ENCODE peak calls at places on chromosomes 16 and 17, in nine cellular contexts. One of them, this sample, is unnamed. For H3K36me3, the result is how much of the 10 kb centered on the place peaks cover.

GRCh38 chr17:11300738-11301137 is 59.7 kb downstream of the SHISA6 start:
- DNase-seq in Caco-2: no peak
- DNase-seq in CD4-positive, CD25-positive, alpha-beta regulatory T cell: no peak
- DNase-seq in PC-9: no peak
- DNase-seq in lower lobe of right lung: no peak
- DNase-seq in CD8-positive, alpha-beta memory T cell: no peak
- DNase-seq in RWPE2: no peak
- DNase-seq in psoas muscle: no peak
- DNase-seq in hepatocyte: no peak
- DNase-seq in this sample: no peak

GRCh38 chr17:60939318-60939717 is 261.7 kb downstream of the BCAS3 start:
- DNase-seq in Caco-2: no peak
- DNase-seq in CD4-positive, CD25-positive, alpha-beta regulatory T cell: no peak
- DNase-seq in PC-9: no peak
- DNase-seq in lower lobe of right lung: no peak
- DNase-seq in CD8-positive, alpha-beta memory T cell: no peak
- DNase-seq in RWPE2: no peak
- DNase-seq in psoas muscle: no peak
- DNase-seq in hepatocyte: no peak
- DNase-seq in this sample: no peak

GRCh38 chr17:67456889-67457288 is 79.8 kb downstream of the PITPNC1 start:
- DNase-seq in Caco-2: peak
- DNase-seq in CD4-positive, CD25-positive, alpha-beta regulatory T cell: no peak
- DNase-seq in PC-9: no peak
- DNase-seq in lower lobe of right lung: no peak
- DNase-seq in CD8-positive, alpha-beta memory T cell: no peak
- DNase-seq in RWPE2: no peak
- DNase-seq in psoas muscle: no peak
- DNase-seq in hepatocyte: no peak
- DNase-seq in this sample: no peak

GRCh38 chr16:86297391-86297790 is 212.9 kb upstream of the FOXF1 start:
- DNase-seq in Caco-2: no peak
- DNase-seq in CD4-positive, CD25-positive, alpha-beta regulatory T cell: no peak
- DNase-seq in PC-9: no peak
- DNase-seq in lower lobe of right lung: no peak
- DNase-seq in CD8-positive, alpha-beta memory T cell: no peak
- DNase-seq in RWPE2: peak
- DNase-seq in psoas muscle: no peak
- DNase-seq in hepatocyte: no peak
- DNase-seq in this sample: no peak

GRCh38 chr16:17232487-17232886 is 238.3 kb downstream of the XYLT1 start:
- DNase-seq in Caco-2: no peak
- DNase-seq in CD4-positive, CD25-positive, alpha-beta regulatory T cell: no peak
- DNase-seq in PC-9: no peak
- DNase-seq in lower lobe of right lung: no peak
- DNase-seq in CD8-positive, alpha-beta memory T cell: no peak
- DNase-seq in RWPE2: no peak
- DNase-seq in psoas muscle: no peak
- DNase-seq in hepatocyte: no peak
- DNase-seq in this sample: no peak

GRCh38 chr16:54118846-54119245 is 167.7 kb downstream of the IRX3 start:
- DNase-seq in Caco-2: no peak
- DNase-seq in CD4-positive, CD25-positive, alpha-beta regulatory T cell: no peak
- DNase-seq in PC-9: no peak
- DNase-seq in lower lobe of right lung: no peak
- DNase-seq in CD8-positive, alpha-beta memory T cell: no peak
- DNase-seq in RWPE2: no peak
- DNase-seq in psoas muscle: no peak
- DNase-seq in hepatocyte: no peak
- DNase-seq in this sample: no peak

GRCh38 chr16:86664518-86665318 is 86.4 kb downstream of the FOXL1 start:
- DNase-seq in Caco-2: peak
- DNase-seq in CD4-positive, CD25-positive, alpha-beta regulatory T cell: peak
- DNase-seq in PC-9: peak
- DNase-seq in lower lobe of right lung: no peak
- DNase-seq in CD8-positive, alpha-beta memory T cell: peak
- DNase-seq in RWPE2: peak
- DNase-seq in psoas muscle: no peak
- DNase-seq in hepatocyte: peak
- DNase-seq in this sample: peak

GRCh38 chr17:55661359-55661758 is 61.3 kb downstream of the TMEM100 start:
- DNase-seq in Caco-2: no peak
- DNase-seq in CD4-positive, CD25-positive, alpha-beta regulatory T cell: no peak
- DNase-seq in PC-9: no peak
- DNase-seq in lower lobe of right lung: no peak
- DNase-seq in CD8-positive, alpha-beta memory T cell: no peak
- DNase-seq in RWPE2: no peak
- DNase-seq in psoas muscle: no peak
- DNase-seq in hepatocyte: no peak
- DNase-seq in this sample: no peak

GRCh38 chr17:50478391-50479361 is at the start of gene RSAD1:
- DNase-seq in Caco-2: peak
- DNase-seq in CD4-positive, CD25-positive, alpha-beta regulatory T cell: peak
- DNase-seq in PC-9: peak
- DNase-seq in lower lobe of right lung: peak
- DNase-seq in CD8-positive, alpha-beta memory T cell: peak
- DNase-seq in RWPE2: peak
- DNase-seq in psoas muscle: peak
- DNase-seq in hepatocyte: peak
- DNase-seq in this sample: peak

GRCh38 chr16:75005697-75006096 is 6.9 kb downstream of the ZNRF1 start:
- DNase-seq in Caco-2: no peak
- DNase-seq in CD4-positive, CD25-positive, alpha-beta regulatory T cell: no peak
- DNase-seq in PC-9: no peak
- DNase-seq in lower lobe of right lung: no peak
- DNase-seq in CD8-positive, alpha-beta memory T cell: no peak
- DNase-seq in RWPE2: no peak
- DNase-seq in psoas muscle: no peak
- DNase-seq in hepatocyte: no peak
- DNase-seq in this sample: no peak

GRCh38 chr16:23670137-23670776 is 8.4 kb upstream of the PLK1 start:
- DNase-seq in Caco-2: no peak
- DNase-seq in CD4-positive, CD25-positive, alpha-beta regulatory T cell: peak
- DNase-seq in PC-9: peak
- DNase-seq in lower lobe of right lung: no peak
- DNase-seq in CD8-positive, alpha-beta memory T cell: no peak
- DNase-seq in RWPE2: no peak
- DNase-seq in psoas muscle: no peak
- DNase-seq in hepatocyte: no peak
- DNase-seq in this sample: peak

GRCh38 chr16:80375973-80376372 is 164.8 kb upstream of the DYNLRB2 start:
- DNase-seq in Caco-2: no peak
- DNase-seq in CD4-positive, CD25-positive, alpha-beta regulatory T cell: no peak
- DNase-seq in PC-9: no peak
- DNase-seq in lower lobe of right lung: no peak
- DNase-seq in CD8-positive, alpha-beta memory T cell: no peak
- DNase-seq in RWPE2: no peak
- DNase-seq in psoas muscle: no peak
- DNase-seq in hepatocyte: no peak
- DNase-seq in this sample: no peak

GRCh38 chr17:78616946-78617345 is 39.8 kb upstream of the DNAH17 start:
- DNase-seq in Caco-2: no peak
- DNase-seq in CD4-positive, CD25-positive, alpha-beta regulatory T cell: no peak
- DNase-seq in PC-9: no peak
- DNase-seq in lower lobe of right lung: no peak
- DNase-seq in CD8-positive, alpha-beta memory T cell: no peak
- DNase-seq in RWPE2: no peak
- DNase-seq in psoas muscle: no peak
- DNase-seq in hepatocyte: no peak
- DNase-seq in this sample: no peak

GRCh38 chr17:66934040-66934439 is 30.5 kb upstream of the CACNG4 start:
- DNase-seq in Caco-2: no peak
- DNase-seq in CD4-positive, CD25-positive, alpha-beta regulatory T cell: no peak
- DNase-seq in PC-9: no peak
- DNase-seq in lower lobe of right lung: no peak
- DNase-seq in CD8-positive, alpha-beta memory T cell: no peak
- DNase-seq in RWPE2: peak
- DNase-seq in psoas muscle: no peak
- DNase-seq in hepatocyte: no peak
- DNase-seq in this sample: no peak

GRCh38 chr16:4313563-4314531 is 2.0 kb upstream of the GLIS2 start:
- DNase-seq in Caco-2: peak
- DNase-seq in CD4-positive, CD25-positive, alpha-beta regulatory T cell: peak
- DNase-seq in PC-9: peak
- DNase-seq in lower lobe of right lung: peak
- DNase-seq in CD8-positive, alpha-beta memory T cell: no peak
- DNase-seq in RWPE2: no peak
- DNase-seq in psoas muscle: peak
- DNase-seq in hepatocyte: peak
- DNase-seq in this sample: peak

GRCh38 chr16:27495191-27495590 is 54.5 kb downstream of the GTF3C1 start:
- DNase-seq in Caco-2: no peak
- DNase-seq in CD4-positive, CD25-positive, alpha-beta regulatory T cell: no peak
- DNase-seq in PC-9: no peak
- DNase-seq in lower lobe of right lung: no peak
- DNase-seq in CD8-positive, alpha-beta memory T cell: no peak
- DNase-seq in RWPE2: no peak
- DNase-seq in psoas muscle: peak
- DNase-seq in hepatocyte: no peak
- DNase-seq in this sample: no peak

GRCh38 chr17:39700148-39700987 is 504 bp downstream of the ERBB2 start:
- DNase-seq in Caco-2: peak
- DNase-seq in CD4-positive, CD25-positive, alpha-beta regulatory T cell: no peak
- DNase-seq in PC-9: no peak
- DNase-seq in lower lobe of right lung: no peak
- DNase-seq in CD8-positive, alpha-beta memory T cell: no peak
- DNase-seq in RWPE2: no peak
- DNase-seq in psoas muscle: no peak
- DNase-seq in hepatocyte: peak
- DNase-seq in this sample: no peak

GRCh38 chr16:67942200-67942509 is 1.8 kb downstream of the LCAT start:
- DNase-seq in Caco-2: peak
- DNase-seq in CD4-positive, CD25-positive, alpha-beta regulatory T cell: peak
- DNase-seq in PC-9: no peak
- DNase-seq in lower lobe of right lung: no peak
- DNase-seq in CD8-positive, alpha-beta memory T cell: no peak
- DNase-seq in RWPE2: no peak
- DNase-seq in psoas muscle: peak
- DNase-seq in hepatocyte: peak
- DNase-seq in this sample: no peak

DNA sequence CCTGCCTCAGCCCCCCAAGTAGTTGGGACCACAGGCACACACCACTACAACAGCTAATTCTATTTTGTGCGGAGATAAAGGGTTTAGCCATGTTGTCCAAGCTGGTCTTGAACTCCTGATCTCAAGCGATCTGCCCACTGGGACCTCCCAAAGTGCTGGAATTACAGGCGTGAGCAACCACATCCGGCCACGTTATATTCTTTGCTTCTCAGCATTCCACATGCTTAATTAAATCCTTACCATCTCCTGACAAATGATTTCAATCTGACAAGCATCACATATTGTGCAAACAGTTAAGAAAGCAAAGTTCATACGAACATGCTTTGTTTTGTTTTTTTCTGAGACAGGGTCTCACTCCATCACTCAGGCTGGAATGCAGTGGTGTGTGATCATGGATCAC is 18.2 kb downstream of the HIGD1B start:
- DNase-seq in Caco-2: no peak
- DNase-seq in CD4-positive, CD25-positive, alpha-beta regulatory T cell: no peak
- DNase-seq in PC-9: no peak
- DNase-seq in lower lobe of right lung: no peak
- DNase-seq in CD8-positive, alpha-beta memory T cell: no peak
- DNase-seq in RWPE2: no peak
- DNase-seq in psoas muscle: no peak
- DNase-seq in hepatocyte: no peak
- DNase-seq in this sample: no peak
- H3K36me3 ChIP-seq in Caco-2: under half
- H3K36me3 ChIP-seq in CD4-positive, CD25-positive, alpha-beta regulatory T cell: half or more
- H3K36me3 ChIP-seq in PC-9: under half
- H3K36me3 ChIP-seq in lower lobe of right lung: half or more
- H3K36me3 ChIP-seq in CD8-positive, alpha-beta memory T cell: half or more
- H3K36me3 ChIP-seq in RWPE2: half or more
- H3K36me3 ChIP-seq in psoas muscle: under half
- H3K36me3 ChIP-seq in hepatocyte: under half
- H3K36me3 ChIP-seq in this sample: under half

GRCh38 chr17:82095777-82096708 is 2.0 kb downstream of the FASN start:
- DNase-seq in Caco-2: no peak
- DNase-seq in CD4-positive, CD25-positive, alpha-beta regulatory T cell: no peak
- DNase-seq in PC-9: peak
- DNase-seq in lower lobe of right lung: no peak
- DNase-seq in CD8-positive, alpha-beta memory T cell: no peak
- DNase-seq in RWPE2: no peak
- DNase-seq in psoas muscle: peak
- DNase-seq in hepatocyte: no peak
- DNase-seq in this sample: peak
- H3K4me3 ChIP-seq in Caco-2: peak
- H3K4me3 ChIP-seq in CD4-positive, CD25-positive, alpha-beta regulatory T cell: no peak
- H3K4me3 ChIP-seq in PC-9: peak
- H3K4me3 ChIP-seq in lower lobe of right lung: peak
- H3K4me3 ChIP-seq in CD8-positive, alpha-beta memory T cell: no peak
- H3K4me3 ChIP-seq in RWPE2: peak
- H3K4me3 ChIP-seq in psoas muscle: peak
- H3K4me3 ChIP-seq in hepatocyte: peak
- H3K4me3 ChIP-seq in this sample: peak

GRCh38 chr17:7572338-7572587 is 7.2 kb upstream of the CD68 start:
- DNase-seq in Caco-2: no peak
- DNase-seq in CD4-positive, CD25-positive, alpha-beta regulatory T cell: no peak
- DNase-seq in PC-9: no peak
- DNase-seq in lower lobe of right lung: no peak
- DNase-seq in CD8-positive, alpha-beta memory T cell: no peak
- DNase-seq in RWPE2: peak
- DNase-seq in psoas muscle: no peak
- DNase-seq in hepatocyte: no peak
- DNase-seq in this sample: no peak
- H3K36me3 ChIP-seq in Caco-2: under half
- H3K36me3 ChIP-seq in CD4-positive, CD25-positive, alpha-beta regulatory T cell: under half
- H3K36me3 ChIP-seq in PC-9: under half
- H3K36me3 ChIP-seq in lower lobe of right lung: half or more
- H3K36me3 ChIP-seq in CD8-positive, alpha-beta memory T cell: under half
- H3K36me3 ChIP-seq in RWPE2: half or more
- H3K36me3 ChIP-seq in psoas muscle: under half
- H3K36me3 ChIP-seq in hepatocyte: under half
- H3K36me3 ChIP-seq in this sample: under half

DNA sequence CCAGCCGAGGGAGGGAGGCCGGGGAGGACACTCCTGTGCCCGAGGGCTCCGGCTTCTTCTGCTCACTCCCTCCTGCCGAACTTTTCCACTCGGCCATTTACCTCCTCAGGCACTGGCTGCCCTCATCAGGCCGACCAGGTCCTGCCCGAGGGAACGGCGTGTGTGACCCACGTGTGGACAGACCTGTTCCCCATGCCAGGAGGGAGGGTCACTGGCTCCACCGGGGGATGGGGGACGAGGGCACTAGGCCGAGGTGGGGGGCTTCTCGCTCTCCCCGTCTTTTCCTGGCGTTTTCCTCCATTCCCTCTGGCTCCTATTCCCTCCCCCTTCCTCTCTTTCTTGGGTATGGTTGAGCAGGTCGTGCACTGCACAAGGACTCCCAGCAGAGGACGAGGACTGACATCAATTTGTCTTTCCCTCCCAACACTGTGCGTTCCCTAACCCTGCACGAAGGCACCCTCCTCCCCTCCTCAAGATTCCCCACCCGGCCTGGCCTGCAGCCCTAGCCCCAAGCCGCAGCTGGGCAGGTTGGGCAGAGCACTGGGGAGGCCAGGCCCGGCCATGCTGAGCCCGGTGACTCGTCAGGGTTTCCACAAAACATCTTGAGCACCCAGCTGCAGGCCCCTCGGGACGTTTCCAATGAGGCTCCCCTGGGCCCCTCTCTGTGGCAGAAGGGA is 3.2 kb upstream of the IL17C start:
- DNase-seq in Caco-2: no peak
- DNase-seq in CD4-positive, CD25-positive, alpha-beta regulatory T cell: no peak
- DNase-seq in PC-9: no peak
- DNase-seq in lower lobe of right lung: no peak
- DNase-seq in CD8-positive, alpha-beta memory T cell: no peak
- DNase-seq in RWPE2: no peak
- DNase-seq in psoas muscle: no peak
- DNase-seq in hepatocyte: no peak
- DNase-seq in this sample: no peak
- H3K4me3 ChIP-seq in Caco-2: no peak
- H3K4me3 ChIP-seq in CD4-positive, CD25-positive, alpha-beta regulatory T cell: no peak
- H3K4me3 ChIP-seq in PC-9: no peak
- H3K4me3 ChIP-seq in lower lobe of right lung: peak
- H3K4me3 ChIP-seq in CD8-positive, alpha-beta memory T cell: peak
- H3K4me3 ChIP-seq in RWPE2: peak
- H3K4me3 ChIP-seq in psoas muscle: peak
- H3K4me3 ChIP-seq in hepatocyte: no peak
- H3K4me3 ChIP-seq in this sample: peak

This sample was measured in GM06990.